ENCODE peak calls at places on chromosomes 7 and 10, in eight cellular contexts. E is GM13977; S is activated naive CD4-positive, alpha-beta T cell; T is colonic mucosa; U is dermis blood vessel endothelial cell; F is AG10803; D is posterior vena cava; I is skeletal muscle cell. C is an unnamed sample.

GRCh38 chr10:107749235-107749634 is 584.7 kb upstream of the SORCS1 start:
- DNase-seq in E (no peak), S (no peak), T (no peak), U (no peak), F (no peak), D (no peak), I (no peak), C (no peak)

GRCh38 chr7:96189129-96189815 is 132.6 kb downstream of the SLC25A13 start:
- DNase-seq in E (no peak), S (no peak), T (peak; percentile 46), U (no peak), F (no peak), D (no peak), I (no peak), C (no peak)

GRCh38 chr10:118956253-118957140 is 73.0 kb upstream of the NANOS1 start:
- DNase-seq in E (no peak), S (no peak), T (no peak), U (no peak), F (no peak), D (no peak), I (no peak), C (no peak)

GRCh38 chr7:42650171-42650570 is 261.7 kb downstream of the C7orf25 start:
- DNase-seq in E (no peak), S (no peak), T (no peak), U (no peak), F (no peak), D (no peak), I (no peak), C (no peak)

GRCh38 chr7:1137517-1138167 is 22.4 kb downstream of the ZFAND2A start:
- DNase-seq in E (no peak), S (no peak), T (no peak), U (no peak), F (no peak), D (peak; percentile 49), I (no peak), C (no peak)

GRCh38 chr7:134710511-134710853 is 63.8 kb downstream of the BPGM start:
- DNase-seq in E (no peak), S (no peak), T (no peak), U (no peak), F (no peak), D (no peak), I (no peak), C (no peak)

GRCh38 chr7:36396150-36396549 is 6.5 kb downstream of the ANLN start:
- DNase-seq in E (no peak), S (no peak), T (no peak), U (peak; percentile 21), F (no peak), D (no peak), I (no peak), C (no peak)

GRCh38 chr7:56291-56913 is 136.0 kb upstream of the FAM20C start:
- DNase-seq in E (no peak), S (no peak), T (no peak), U (no peak), F (no peak), D (peak; percentile 64), I (no peak), C (no peak)

GRCh38 chr10:87664276-87664687 is 4.6 kb downstream of the PAPSS2 start:
- DNase-seq in E (no peak), S (no peak), T (no peak), U (no peak), F (no peak), D (no peak), I (no peak), C (no peak)

GRCh38 chr10:93445097-93445960 is 36.8 kb downstream of the MYOF start:
- DNase-seq in E (no peak), S (no peak), T (peak; percentile 95), U (peak; percentile 99), F (peak; percentile 99), D (peak; percentile 95), I (peak; percentile 95), C (no peak)

GRCh38 chr10:77637986-77638765 is 568 bp upstream of the KCNMA1 start:
- DNase-seq in E (peak; percentile 51), S (no peak), T (no peak), U (peak; percentile 43), F (peak; percentile 61), D (no peak), I (no peak), C (no peak)

GRCh38 chr7:92691578-92691977 is 101.4 kb upstream of the FAM133B start:
- DNase-seq in E (peak; percentile 35), S (no peak), T (peak; percentile 42), U (peak; percentile 78), F (peak; percentile 64), D (no peak), I (peak; percentile 40), C (peak; percentile 44)

GRCh38 chr7:114825423-114825951 is 96.4 kb upstream of the MDFIC start:
- DNase-seq in E (no peak), S (no peak), T (no peak), U (no peak), F (no peak), D (no peak), I (no peak), C (no peak)

GRCh38 chr7:29177963-29178612 is 16.5 kb upstream of the CHN2 start:
- DNase-seq in E (no peak), S (no peak), T (peak; percentile 32), U (peak; percentile 78), F (no peak), D (peak; percentile 86), I (no peak), C (no peak)

GRCh38 chr10:112811741-112812551 is 138.1 kb upstream of the TCF7L2 start:
- DNase-seq in E (no peak), S (no peak), T (peak; percentile 54), U (peak; percentile 36), F (peak; percentile 95), D (peak; percentile 85), I (peak; percentile 78), C (no peak)

GRCh38 chr10:78703581-78703980 is 365.2 kb upstream of the ZMIZ1 start:
- DNase-seq in E (no peak), S (no peak), T (no peak), U (peak; percentile 36), F (peak; percentile 48), D (no peak), I (no peak), C (no peak)

GRCh38 chr7:76346097-76346496 is 12.7 kb downstream of the YWHAG start:
- DNase-seq in E (no peak), S (no peak), T (peak; percentile 79), U (no peak), F (no peak), D (no peak), I (no peak), C (no peak)

GRCh38 chr10:111784936-111785465 is 398.6 kb downstream of the GPAM start:
- DNase-seq in E (no peak), S (no peak), T (no peak), U (no peak), F (no peak), D (no peak), I (no peak), C (no peak)

GRCh38 chr7:30474893-30475292 is 3.7 kb downstream of the NOD1 start:
- DNase-seq in E (no peak), S (no peak), T (no peak), U (no peak), F (peak; percentile 97), D (no peak), I (peak; percentile 93), C (no peak)

GRCh38 chr10:70477661-70478162 is 855 bp upstream of the PALD1 start:
- DNase-seq in E (peak; percentile 67), S (peak; percentile 66), T (no peak), U (peak; percentile 74), F (no peak), D (no peak), I (no peak), C (peak; percentile 54)

GRCh38 chr10:103854687-103855423 is 521 bp downstream of the SH3PXD2A start:
- DNase-seq in E (peak; percentile 51), S (no peak), T (peak; percentile 67), U (peak; percentile 34), F (peak; percentile 48), D (peak; percentile 83), I (peak; percentile 58), C (peak; percentile 51)

GRCh38 chr7:20329389-20330175 is 1.1 kb upstream of the ITGB8 start:
- DNase-seq in E (peak; percentile 69), S (no peak), T (peak; percentile 82), U (peak; percentile 73), F (peak; percentile 73), D (peak; percentile 83), I (no peak), C (peak; percentile 67)

GRCh38 chr7:149719912-149720335 is 53.5 kb downstream of the ZNF467 start:
- DNase-seq in E (peak; percentile 57), S (no peak), T (no peak), U (no peak), F (no peak), D (peak; percentile 60), I (no peak), C (peak; percentile 67)

GRCh38 chr7:7944619-7945282 is 23.8 kb upstream of the GLCCI1 start:
- DNase-seq in E (peak; percentile 65), S (no peak), T (no peak), U (peak; percentile 50), F (no peak), D (no peak), I (no peak), C (peak; percentile 66)

GRCh38 chr7:132249591-132249971 is 326.7 kb downstream of the PLXNA4 start:
- DNase-seq in E (peak; percentile 20), S (no peak), T (peak; percentile 58), U (peak; percentile 29), F (peak; percentile 29), D (no peak), I (no peak), C (no peak)

GRCh38 chr7:80078882-80079281 is 55.7 kb upstream of the GNAI1 start:
- DNase-seq in E (no peak), S (no peak), T (no peak), U (no peak), F (no peak), D (no peak), I (no peak), C (no peak)

GRCh38 chr10:35495521-35496238 is 109.5 kb upstream of the GJD4 start:
- DNase-seq in E (no peak), S (no peak), T (no peak), U (peak; percentile 38), F (peak; percentile 41), D (no peak), I (no peak), C (peak; percentile 31)